ENCODE peak calls at places on chromosomes 6 and 20, in six cellular contexts. One of them, this sample, is unnamed.

GRCh38 chr6:147203311-147204059 is 732 bp upstream of the STXBP5 start:
- DNase-seq in AG09309: peak; percentile 31
- DNase-seq in A673: peak; percentile 89
- DNase-seq in NK-92 treated with Interleukin-12 subunit alpha and Interleukin-12 subunit beta, amount 100 ng/mL, for 24 hours: peak; percentile 57
- DNase-seq in foreskin fibroblast: peak; percentile 96
- DNase-seq in psoas muscle: peak; percentile 74
- DNase-seq in this sample: peak; percentile 83

GRCh38 chr20:47204008-47204745 is 152.3 kb downstream of the ZMYND8 start:
- DNase-seq in AG09309: no peak
- DNase-seq in A673: no peak
- DNase-seq in NK-92 treated with Interleukin-12 subunit alpha and Interleukin-12 subunit beta, amount 100 ng/mL, for 24 hours: no peak
- DNase-seq in foreskin fibroblast: peak; percentile 80
- DNase-seq in psoas muscle: no peak
- DNase-seq in this sample: no peak

GRCh38 chr20:37992802-37993538 is 40.3 kb downstream of the TTI1 start:
- DNase-seq in AG09309: peak; percentile 88
- DNase-seq in A673: peak; percentile 69
- DNase-seq in NK-92 treated with Interleukin-12 subunit alpha and Interleukin-12 subunit beta, amount 100 ng/mL, for 24 hours: peak; percentile 46
- DNase-seq in foreskin fibroblast: peak; percentile 88
- DNase-seq in psoas muscle: peak; percentile 49
- DNase-seq in this sample: no peak

GRCh38 chr6:159595173-159595572 is 97.9 kb downstream of the SOD2 start:
- DNase-seq in AG09309: no peak
- DNase-seq in A673: no peak
- DNase-seq in NK-92 treated with Interleukin-12 subunit alpha and Interleukin-12 subunit beta, amount 100 ng/mL, for 24 hours: no peak
- DNase-seq in foreskin fibroblast: peak; percentile 89
- DNase-seq in psoas muscle: no peak
- DNase-seq in this sample: no peak

GRCh38 chr6:125231133-125231532 is 70.6 kb downstream of the HDDC2 start:
- DNase-seq in AG09309: no peak
- DNase-seq in A673: no peak
- DNase-seq in NK-92 treated with Interleukin-12 subunit alpha and Interleukin-12 subunit beta, amount 100 ng/mL, for 24 hours: no peak
- DNase-seq in foreskin fibroblast: no peak
- DNase-seq in psoas muscle: no peak
- DNase-seq in this sample: no peak

GRCh38 chr6:28838634-28839442 is 84.9 kb downstream of the TRIM27 start:
- DNase-seq in AG09309: peak; percentile 42
- DNase-seq in A673: peak; percentile 93
- DNase-seq in NK-92 treated with Interleukin-12 subunit alpha and Interleukin-12 subunit beta, amount 100 ng/mL, for 24 hours: peak; percentile 91
- DNase-seq in foreskin fibroblast: peak; percentile 93
- DNase-seq in psoas muscle: peak; percentile 79
- DNase-seq in this sample: peak; percentile 94

GRCh38 chr6:156167289-156168076 is 609.7 kb upstream of the ARID1B start:
- DNase-seq in AG09309: no peak
- DNase-seq in A673: peak; percentile 40
- DNase-seq in NK-92 treated with Interleukin-12 subunit alpha and Interleukin-12 subunit beta, amount 100 ng/mL, for 24 hours: no peak
- DNase-seq in foreskin fibroblast: peak; percentile 6
- DNase-seq in psoas muscle: no peak
- DNase-seq in this sample: no peak

GRCh38 chr20:59382907-59383306 is 82.5 kb downstream of the EDN3 start:
- DNase-seq in AG09309: no peak
- DNase-seq in A673: no peak
- DNase-seq in NK-92 treated with Interleukin-12 subunit alpha and Interleukin-12 subunit beta, amount 100 ng/mL, for 24 hours: no peak
- DNase-seq in foreskin fibroblast: no peak
- DNase-seq in psoas muscle: no peak
- DNase-seq in this sample: no peak

GRCh38 chr6:37785688-37786270 is 33.7 kb upstream of the ZFAND3 start:
- DNase-seq in AG09309: no peak
- DNase-seq in A673: no peak
- DNase-seq in NK-92 treated with Interleukin-12 subunit alpha and Interleukin-12 subunit beta, amount 100 ng/mL, for 24 hours: no peak
- DNase-seq in foreskin fibroblast: peak; percentile 81
- DNase-seq in psoas muscle: peak; percentile 19
- DNase-seq in this sample: no peak

GRCh38 chr6:107491059-107491609 is 1.2 kb downstream of the SOBP start:
- DNase-seq in AG09309: no peak
- DNase-seq in A673: no peak
- DNase-seq in NK-92 treated with Interleukin-12 subunit alpha and Interleukin-12 subunit beta, amount 100 ng/mL, for 24 hours: no peak
- DNase-seq in foreskin fibroblast: peak; percentile 74
- DNase-seq in psoas muscle: peak; percentile 75
- DNase-seq in this sample: peak; percentile 92

GRCh38 chr6:37663016-37663810 is 34.5 kb downstream of the MDGA1 start:
- DNase-seq in AG09309: no peak
- DNase-seq in A673: no peak
- DNase-seq in NK-92 treated with Interleukin-12 subunit alpha and Interleukin-12 subunit beta, amount 100 ng/mL, for 24 hours: no peak
- DNase-seq in foreskin fibroblast: peak; percentile 44
- DNase-seq in psoas muscle: no peak
- DNase-seq in this sample: no peak

GRCh38 chr6:130882370-130882769 is 55.2 kb downstream of the SMLR1 start:
- DNase-seq in AG09309: no peak
- DNase-seq in A673: no peak
- DNase-seq in NK-92 treated with Interleukin-12 subunit alpha and Interleukin-12 subunit beta, amount 100 ng/mL, for 24 hours: no peak
- DNase-seq in foreskin fibroblast: no peak
- DNase-seq in psoas muscle: no peak
- DNase-seq in this sample: no peak

GRCh38 chr6:79570129-79570801 is 33.0 kb upstream of the LCA5 start:
- DNase-seq in AG09309: peak; percentile 16
- DNase-seq in A673: no peak
- DNase-seq in NK-92 treated with Interleukin-12 subunit alpha and Interleukin-12 subunit beta, amount 100 ng/mL, for 24 hours: no peak
- DNase-seq in foreskin fibroblast: peak; percentile 52
- DNase-seq in psoas muscle: no peak
- DNase-seq in this sample: no peak

GRCh38 chr6:148591656-148592055 is 155.2 kb upstream of the UST start:
- DNase-seq in AG09309: no peak
- DNase-seq in A673: no peak
- DNase-seq in NK-92 treated with Interleukin-12 subunit alpha and Interleukin-12 subunit beta, amount 100 ng/mL, for 24 hours: no peak
- DNase-seq in foreskin fibroblast: peak; percentile 28
- DNase-seq in psoas muscle: no peak
- DNase-seq in this sample: no peak

GRCh38 chr6:163554663-163555062 is 140.1 kb downstream of the QKI start:
- DNase-seq in AG09309: no peak
- DNase-seq in A673: peak; percentile 63
- DNase-seq in NK-92 treated with Interleukin-12 subunit alpha and Interleukin-12 subunit beta, amount 100 ng/mL, for 24 hours: no peak
- DNase-seq in foreskin fibroblast: peak; percentile 62
- DNase-seq in psoas muscle: peak; percentile 34
- DNase-seq in this sample: peak; percentile 80

GRCh38 chr6:136517002-136517401 is 33.2 kb downstream of the MAP7 start:
- DNase-seq in AG09309: no peak
- DNase-seq in A673: no peak
- DNase-seq in NK-92 treated with Interleukin-12 subunit alpha and Interleukin-12 subunit beta, amount 100 ng/mL, for 24 hours: no peak
- DNase-seq in foreskin fibroblast: no peak
- DNase-seq in psoas muscle: no peak
- DNase-seq in this sample: no peak

GRCh38 chr20:31713312-31714049 is 9.2 kb downstream of the BCL2L1 start:
- DNase-seq in AG09309: peak; percentile 38
- DNase-seq in A673: peak; percentile 95
- DNase-seq in NK-92 treated with Interleukin-12 subunit alpha and Interleukin-12 subunit beta, amount 100 ng/mL, for 24 hours: no peak
- DNase-seq in foreskin fibroblast: peak; percentile 98
- DNase-seq in psoas muscle: peak; percentile 88
- DNase-seq in this sample: peak; percentile 88

GRCh38 chr6:36755435-36756348 is 58.1 kb downstream of the RAB44 start:
- DNase-seq in AG09309: no peak
- DNase-seq in A673: no peak
- DNase-seq in NK-92 treated with Interleukin-12 subunit alpha and Interleukin-12 subunit beta, amount 100 ng/mL, for 24 hours: peak; percentile 77
- DNase-seq in foreskin fibroblast: no peak
- DNase-seq in psoas muscle: peak; percentile 36
- DNase-seq in this sample: no peak

GRCh38 chr20:35318502-35319157 is 26.4 kb upstream of the FAM83C start:
- DNase-seq in AG09309: no peak
- DNase-seq in A673: no peak
- DNase-seq in NK-92 treated with Interleukin-12 subunit alpha and Interleukin-12 subunit beta, amount 100 ng/mL, for 24 hours: no peak
- DNase-seq in foreskin fibroblast: peak; percentile 93
- DNase-seq in psoas muscle: peak; percentile 59
- DNase-seq in this sample: no peak

GRCh38 chr6:37756141-37756540 is 58.5 kb upstream of the MDGA1 start:
- DNase-seq in AG09309: no peak
- DNase-seq in A673: no peak
- DNase-seq in NK-92 treated with Interleukin-12 subunit alpha and Interleukin-12 subunit beta, amount 100 ng/mL, for 24 hours: no peak
- DNase-seq in foreskin fibroblast: no peak
- DNase-seq in psoas muscle: no peak
- DNase-seq in this sample: no peak